ENCODE peak calls at places on chromosome 21, in nine cellular contexts. N, X, K, C, R, D, B, P and Z are unnamed samples.

GRCh38 chr21:15967661-15968060 is 237.9 kb downstream of the USP25 start:
- DNase-seq in P (no peak), D (no peak), C (no peak), B (no peak), K (peak; percentile 30), N (no peak), X (no peak), R (no peak), Z (no peak)

GRCh38 chr21:21247441-21247840 is 249.2 kb downstream of the NCAM2 start:
- DNase-seq in D (no peak), B (peak; percentile 5), P (no peak), X (peak; percentile 43), N (no peak), R (no peak), C (no peak), K (no peak), Z (no peak)

GRCh38 chr21:18274370-18274769 is 29.7 kb downstream of the CHODL start:
- DNase-seq in P (no peak), X (no peak), R (no peak), C (no peak), N (no peak), K (no peak), B (no peak), D (no peak), Z (no peak)

GRCh38 chr21:15309022-15309590 is 244.3 kb upstream of the NRIP1 start:
- DNase-seq in N (no peak), K (no peak), R (no peak), D (no peak), B (no peak), X (peak; percentile 38), P (no peak), C (no peak), Z (no peak)

GRCh38 chr21:27024971-27025370 is 58.1 kb upstream of the ADAMTS5 start:
- DNase-seq in P (no peak), N (no peak), C (no peak), R (no peak), B (peak; percentile 46), X (no peak), K (no peak), D (no peak), Z (no peak)

GRCh38 chr21:39021475-39021832 is 161.8 kb downstream of the PSMG1 start:
- DNase-seq in D (no peak), B (no peak), K (no peak), P (no peak), N (no peak), X (no peak), C (no peak), R (no peak), Z (no peak)

GRCh38 chr21:39048574-39048973 is 134.7 kb downstream of the PSMG1 start:
- DNase-seq in C (no peak), B (peak; percentile 67), P (no peak), R (no peak), N (no peak), D (no peak), X (peak; percentile 58), K (no peak), Z (no peak)

GRCh38 chr21:42524341-42525227 is 10.9 kb downstream of the SLC37A1 start:
- DNase-seq in C (no peak), D (peak; percentile 67), R (peak; percentile 74), X (peak; percentile 57), B (peak; percentile 69), K (no peak), P (peak; percentile 80), N (peak; percentile 65), Z (no peak)

GRCh38 chr21:39018730-39019129 is 164.5 kb downstream of the PSMG1 start:
- DNase-seq in K (no peak), R (no peak), X (no peak), C (no peak), B (no peak), N (no peak), P (no peak), D (no peak), Z (no peak)

GRCh38 chr21:43928230-43928607 is 63.2 kb downstream of the AGPAT3 start:
- DNase-seq in D (no peak), R (no peak), B (no peak), N (no peak), X (no peak), K (no peak), C (no peak), P (no peak), Z (no peak)

GRCh38 chr21:42299324-42300044 is 15.7 kb downstream of the TFF3 start:
- DNase-seq in P (no peak), X (no peak), K (no peak), D (no peak), N (peak; percentile 37), R (no peak), C (no peak), B (no peak), Z (no peak)

GRCh38 chr21:42513151-42513984 is at the start of gene SLC37A1:
- DNase-seq in C (no peak), P (peak; percentile 64), N (peak; percentile 30), D (no peak), R (no peak), K (no peak), B (no peak), X (no peak), Z (no peak)

GRCh38 chr21:44455524-44456206 is 355 bp downstream of the LRRC3 start:
- DNase-seq in C (no peak), X (peak; percentile 17), D (no peak), N (no peak), B (peak; percentile 16), R (no peak), P (peak; percentile 65), K (no peak), Z (no peak)

GRCh38 chr21:16330340-16331319 is 600.8 kb downstream of the USP25 start:
- DNase-seq in X (peak; percentile 91), K (peak; percentile 47), B (peak; percentile 77), P (no peak), D (no peak), C (no peak), R (no peak), N (peak; percentile 12), Z (peak; percentile 44)

GRCh38 chr21:43985690-43986251 is 26.3 kb upstream of the TRAPPC10 start:
- DNase-seq in K (no peak), N (no peak), R (no peak), C (no peak), B (no peak), X (no peak), P (no peak), D (no peak), Z (no peak)

GRCh38 chr21:46635324-46636180 is at the start of gene PRMT2:
- DNase-seq in D (peak; percentile 99), P (peak; percentile 98), B (peak; percentile 97), R (peak; percentile 96), X (peak; percentile 97), C (peak; percentile 96), N (peak; percentile 97), K (peak; percentile 52), Z (peak; percentile 95)

GRCh38 chr21:46637952-46638746 is 2.7 kb downstream of the PRMT2 start:
- DNase-seq in P (no peak), B (peak; percentile 8), D (no peak), X (no peak), C (no peak), N (no peak), R (no peak), K (no peak), Z (no peak)

GRCh38 chr21:46634966-46635323 is 529 bp upstream of the PRMT2 start:
- DNase-seq in P (peak; percentile 40), C (peak; percentile 81), R (peak; percentile 80), K (no peak), N (peak; percentile 65), D (peak; percentile 85), X (peak; percentile 91), B (peak; percentile 91), Z (peak; percentile 70)

GRCh38 chr21:46636181-46636512 is 673 bp downstream of the PRMT2 start:
- DNase-seq in D (no peak), X (no peak), B (no peak), R (no peak), C (no peak), N (no peak), P (no peak), K (no peak), Z (no peak)

DNA sequence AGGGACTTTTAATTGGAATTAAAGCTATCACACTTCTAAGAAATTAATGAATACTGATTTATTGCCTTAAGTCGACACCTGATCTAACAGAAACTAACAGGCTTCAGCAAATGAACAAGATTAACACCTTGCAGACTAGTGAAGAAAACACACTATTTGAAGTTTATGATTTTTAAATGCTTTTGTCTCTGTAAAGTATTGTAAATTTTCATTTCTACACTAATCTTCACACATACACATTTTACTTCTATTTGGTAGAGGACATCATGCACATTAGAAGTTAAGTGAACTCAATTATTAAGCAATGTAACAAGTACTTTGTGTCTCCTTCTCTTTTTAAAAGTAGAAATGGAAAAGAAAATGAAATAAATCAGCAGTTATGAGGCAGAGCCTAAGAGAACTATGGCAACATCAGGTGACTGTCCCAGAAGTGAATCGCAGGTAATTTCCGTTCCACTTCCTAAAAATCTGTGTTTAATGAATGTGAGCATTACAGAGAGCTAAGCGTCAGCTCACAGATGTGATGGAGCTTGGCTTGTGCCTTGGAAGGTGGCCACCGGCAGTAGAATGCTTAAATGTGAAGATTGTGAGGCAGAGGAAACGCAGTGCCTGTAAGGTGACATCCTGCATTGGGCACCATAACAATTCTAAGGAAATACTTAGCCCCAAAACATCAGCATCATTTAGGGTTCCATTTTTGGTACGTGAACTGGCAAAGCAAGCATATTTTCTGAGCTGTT is 1.2 kb downstream of the PRMT2 start:
- DNase-seq in P (no peak), N (no peak), C (no peak), D (no peak), X (no peak), B (no peak), R (no peak), K (no peak), Z (no peak)
- H3K4me3 ChIP-seq in P (peak overlapping the region; percentile 79), N (peak overlapping the region; percentile 69), C (peak overlapping the region; percentile 94), D (peak overlapping the region; percentile 75), X (peak overlapping the region; percentile 100), B (peak overlapping the region; percentile 100), R (peak overlapping the region; percentile 84), K (peak overlapping the region; percentile 99), Z (peak overlapping the region; percentile 100)

GRCh38 chr21:45555251-45555556 is 13.0 kb upstream of the SLC19A1 start:
- DNase-seq in N (no peak), C (no peak), B (no peak), R (no peak), D (no peak), X (no peak), P (no peak), K (no peak), Z (no peak)
- H3K4me3 ChIP-seq in N (peak overlapping the region; percentile 54), C (peak overlapping the region; percentile 63), B (peak overlapping the region; percentile 48), R (peak overlapping the region; percentile 55), D (peak overlapping the region; percentile 14), X (no peak overlapping the region), P (peak overlapping the region; percentile 64), K (peak overlapping the region; percentile 61), Z (peak overlapping the region; percentile 60)

GRCh38 chr21:41166947-41167346 is 1.0 kb upstream of the BACE2 start:
- DNase-seq in D (peak; percentile 67), C (no peak), K (no peak), N (peak; percentile 36), X (peak; percentile 15), B (no peak), R (no peak), P (no peak), Z (no peak)
- H3K4me3 ChIP-seq in D (peak overlapping the region; percentile 54), C (peak overlapping the region; percentile 75), K (peak overlapping the region; percentile 81), N (peak overlapping the region; percentile 73), X (peak overlapping the region; percentile 79), B (peak overlapping the region; percentile 54), R (peak overlapping the region; percentile 76), P (peak overlapping the region; percentile 86), Z (peak overlapping the region; percentile 72)

GRCh38 chr21:46112731-46113215 is 14.9 kb downstream of the COL6A2 start:
- DNase-seq in X (no peak), C (peak; percentile 14), P (peak; percentile 20), K (no peak), N (no peak), R (peak; percentile 49), B (no peak), D (peak; percentile 28), Z (no peak)
- H3K4me3 ChIP-seq in X (no peak overlapping the region), C (no peak overlapping the region), P (no peak overlapping the region), K (no peak overlapping the region), N (no peak overlapping the region), R (no peak overlapping the region), B (no peak overlapping the region), D (no peak overlapping the region), Z (no peak overlapping the region)